ENCODE peak calls at places on chromosomes 12 and 14, in five cellular contexts. V is H1, F is IMR-90, O is H9, E is mesenchymal stem cell. Z is an unnamed sample.

GRCh38 chr12:56631790-56632700 is 1.9 kb upstream of the BAZ2A start:
- DNase-seq in V (peak), E (peak), O (peak), F (peak), Z (no peak)

GRCh38 chr12:82090188-82090587 is 268.0 kb downstream of the CCDC59 start:
- DNase-seq in F (no peak), E (no peak), V (no peak), O (no peak), Z (no peak)

GRCh38 chr12:30138483-30138882 is 354.7 kb upstream of the TMTC1 start:
- DNase-seq in O (peak), F (no peak), E (peak), V (no peak), Z (peak)

GRCh38 chr12:47821346-47821706 is 1.6 kb upstream of the HDAC7 start:
- DNase-seq in F (no peak), O (no peak), E (no peak), V (no peak), Z (no peak)

GRCh38 chr12:105079011-105079570 is 5.2 kb downstream of the ALDH1L2 start:
- DNase-seq in O (no peak), F (no peak), E (no peak), V (no peak), Z (no peak)

GRCh38 chr14:28766505-28767238 is at the start of gene FOXG1:
- DNase-seq in F (no peak), V (peak), E (no peak), O (peak), Z (peak)

GRCh38 chr12:9961106-9961505 is 10.1 kb upstream of the CLEC12A start:
- DNase-seq in V (no peak), E (no peak), O (no peak), F (no peak), Z (no peak)

GRCh38 chr12:109592905-109593272 is 19.3 kb downstream of the MVK start:
- DNase-seq in V (no peak), O (no peak), E (no peak), F (no peak), Z (no peak)

GRCh38 chr12:113747048-113747447 is 219.1 kb downstream of the RBM19 start:
- DNase-seq in O (no peak), V (no peak), E (no peak), F (no peak), Z (no peak)

GRCh38 chr12:6020930-6021329 is 75.9 kb upstream of the ANO2 start:
- DNase-seq in F (no peak), V (no peak), E (no peak), O (no peak), Z (no peak)

GRCh38 chr14:64702493-64703392 is 1.5 kb upstream of the PLEKHG3 start:
- DNase-seq in O (peak), F (no peak), V (peak), E (no peak), Z (no peak)

GRCh38 chr14:51776102-51776894 is 84.1 kb upstream of the GNG2 start:
- DNase-seq in F (peak), O (peak), E (peak), V (peak), Z (peak)

GRCh38 chr14:89324501-89325298 is 92.3 kb downstream of the FOXN3 start:
- DNase-seq in O (no peak), E (no peak), F (no peak), V (no peak), Z (no peak)

GRCh38 chr12:84738481-84738972 is 174.1 kb downstream of the SLC6A15 start:
- DNase-seq in F (peak), O (no peak), V (no peak), E (peak), Z (no peak)
- H2AFZ ChIP-seq in F (no peak), O (peak), V (peak), E (no peak), Z (peak)

GRCh38 chr12:22974865-22975264 is 349.9 kb downstream of the ETNK1 start:
- DNase-seq in O (no peak), V (no peak), F (peak), E (peak), Z (no peak)

GRCh38 chr12:22982635-22983034 is 357.7 kb downstream of the ETNK1 start:
- DNase-seq in F (no peak), V (no peak), O (no peak), E (no peak), Z (no peak)

GRCh38 chr12:22978962-22979361 is 354.0 kb downstream of the ETNK1 start:
- DNase-seq in V (no peak), O (no peak), E (peak), F (peak), Z (no peak)

GRCh38 chr12:22981711-22982110 is 356.7 kb downstream of the ETNK1 start:
- DNase-seq in E (peak), V (no peak), F (peak), O (no peak), Z (no peak)

GRCh38 chr12:22979854-22980253 is 354.9 kb downstream of the ETNK1 start:
- DNase-seq in E (no peak), F (no peak), V (no peak), O (no peak), Z (no peak)
- H3K4ac ChIP-seq in E (no peak), F (no peak), V (no peak), O (no peak), Z (no peak)

GRCh38 chr12:94077209-94077608 is 71.2 kb upstream of the PLXNC1 start:
- DNase-seq in O (no peak), V (no peak), F (no peak), E (no peak), Z (no peak)
- H2BK15ac ChIP-seq in O (no peak), V (no peak), F (no peak), E (no peak), Z (no peak)

GRCh38 chr14:58298477-58298879 is at the start of gene ARID4A:
- DNase-seq in O (no peak), F (no peak), V (peak), E (no peak), Z (no peak)
- H2AFZ ChIP-seq in O (peak), F (peak), V (peak), E (peak), Z (peak)

GRCh38 chr12:106986625-106987389 is at the start of gene MTERF2:
- DNase-seq in O (peak), F (peak), V (peak), E (peak), Z (peak)
- H3K4ac ChIP-seq in O (no peak), F (peak), V (no peak), E (peak), Z (no peak)